ENCODE peak calls at places on chromosomes 4 and X, in seven cellular contexts. N is astrocyte, U is testis, D is fibroblast of lung, H is left lung, P is IMR-90, B is spleen. K is an unnamed sample. For H3K27me3, the result is how much of the 10 kb centered on the place peaks cover.

GRCh38 chr4:15756361-15756861 is 21.7 kb upstream of the CD38 start:
- DNase-seq in N (peak), U (no peak), D (peak), H (no peak), P (peak), B (no peak), K (no peak)

GRCh38 chr4:1305261-1305711 is 15.6 kb downstream of the MAEA start:
- DNase-seq in N (no peak), U (no peak), D (no peak), H (peak), P (no peak), B (peak), K (peak)

GRCh38 chr4:115249808-115250207 is 136.4 kb upstream of the NDST4 start:
- DNase-seq in N (peak), U (no peak), D (no peak), H (no peak), P (no peak), B (no peak), K (no peak)

GRCh38 chrX:72367524-72367923 is 61.8 kb upstream of the CITED1 start:
- DNase-seq in N (no peak), U (no peak), D (no peak), H (no peak), P (no peak), B (no peak), K (no peak)

GRCh38 chr4:55347610-55348228 is 1.7 kb downstream of the SRD5A3 start:
- DNase-seq in N (no peak), U (no peak), D (no peak), H (no peak), P (no peak), B (no peak), K (no peak)

GRCh38 chr4:11598591-11598990 is 169.9 kb upstream of the HS3ST1 start:
- DNase-seq in N (no peak), U (no peak), D (no peak), H (no peak), P (no peak), B (no peak), K (no peak)

GRCh38 chr4:137735561-137736104 is 203.3 kb upstream of the PCDH18 start:
- DNase-seq in N (no peak), U (no peak), D (no peak), H (no peak), P (no peak), B (no peak), K (peak)

GRCh38 chrX:151370906-151371305 is 26.1 kb upstream of the VMA21 start:
- DNase-seq in N (no peak), U (no peak), D (no peak), H (no peak), P (no peak), B (no peak), K (no peak)

GRCh38 chrX:45200741-45201234 is at the start of gene DIPK2B:
- DNase-seq in N (no peak), U (no peak), D (no peak), H (peak), P (no peak), B (no peak), K (peak)

DNA sequence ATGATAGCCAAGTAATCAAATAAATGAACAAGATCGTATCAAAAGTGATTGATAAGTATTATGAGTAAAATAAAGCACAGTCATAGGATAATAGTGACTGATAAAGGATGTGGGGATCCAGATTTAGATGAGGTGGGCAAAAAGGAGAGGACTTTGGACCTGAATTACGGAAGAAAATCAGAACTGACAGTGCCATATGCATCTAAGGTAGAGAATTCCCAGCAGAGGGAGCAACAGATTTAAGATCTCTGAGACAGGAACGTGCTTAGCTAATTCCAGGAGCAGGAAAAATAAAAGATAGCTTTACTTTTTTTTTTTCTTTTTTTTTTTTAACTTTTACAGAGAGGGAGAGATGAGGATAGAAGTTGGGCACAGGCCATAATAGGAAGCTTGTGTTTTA is 189.9 kb downstream of the NWD2 start:
- DNase-seq in N (no peak), U (no peak), D (peak), H (no peak), P (peak), B (no peak), K (no peak)
- TF ChIP-seq CTCF in N (no peak), U (no peak), D (no peak), H (no peak), P (peak), B (no peak), K (no peak)

GRCh38 chrX:33252306-33252825 is 41.0 kb upstream of the DMD start:
- DNase-seq in N (no peak), U (no peak), D (peak), H (no peak), P (peak), B (no peak), K (no peak)
- H3K27me3 ChIP-seq in N (under half), U (under half), D (under half), H (under half), P (under half), B (under half), K (under half)

GRCh38 chrX:130261494-130261893 is 7.2 kb downstream of the ZNF280C start:
- DNase-seq in N (no peak), U (no peak), D (no peak), H (no peak), P (no peak), B (no peak), K (no peak)
- H3K27ac ChIP-seq in N (no peak), U (no peak), D (no peak), H (no peak), P (no peak), B (no peak), K (peak)

GRCh38 chr4:153060191-153060590 is 124.1 kb downstream of the FHDC1 start:
- DNase-seq in N (no peak), U (no peak), D (no peak), H (no peak), P (no peak), B (no peak), K (no peak)

GRCh38 chr4:153064571-153064970 is 128.4 kb downstream of the FHDC1 start:
- DNase-seq in N (no peak), U (no peak), D (no peak), H (no peak), P (no peak), B (no peak), K (no peak)

GRCh38 chr4:153061971-153062370 is 125.8 kb downstream of the FHDC1 start:
- DNase-seq in N (no peak), U (no peak), D (no peak), H (no peak), P (no peak), B (no peak), K (no peak)

GRCh38 chr4:153063490-153063889 is 127.4 kb downstream of the FHDC1 start:
- DNase-seq in N (no peak), U (no peak), D (no peak), H (no peak), P (no peak), B (no peak), K (no peak)

GRCh38 chr4:153062652-153063168 is 126.6 kb downstream of the FHDC1 start:
- DNase-seq in N (no peak), U (no peak), D (no peak), H (no peak), P (no peak), B (no peak), K (no peak)
- TF ChIP-seq CTCF in N (no peak), U (no peak), D (no peak), H (no peak), P (no peak), B (no peak), K (no peak)

GRCh38 chr4:4838602-4839470 is 20.6 kb upstream of the MSX1 start:
- DNase-seq in N (peak), U (no peak), D (no peak), H (peak), P (no peak), B (peak), K (peak)
- H3K27me3 ChIP-seq in N (under half), U (under half), D (under half), H (under half), P (under half), B (under half), K (under half)

GRCh38 chrX:69107747-69108410 is 57.4 kb downstream of the PJA1 start:
- DNase-seq in N (no peak), U (no peak), D (no peak), H (no peak), P (no peak), B (no peak), K (no peak)
- H3K27ac ChIP-seq in N (no peak), U (no peak), D (no peak), H (no peak), P (no peak), B (no peak), K (no peak)

DNA sequence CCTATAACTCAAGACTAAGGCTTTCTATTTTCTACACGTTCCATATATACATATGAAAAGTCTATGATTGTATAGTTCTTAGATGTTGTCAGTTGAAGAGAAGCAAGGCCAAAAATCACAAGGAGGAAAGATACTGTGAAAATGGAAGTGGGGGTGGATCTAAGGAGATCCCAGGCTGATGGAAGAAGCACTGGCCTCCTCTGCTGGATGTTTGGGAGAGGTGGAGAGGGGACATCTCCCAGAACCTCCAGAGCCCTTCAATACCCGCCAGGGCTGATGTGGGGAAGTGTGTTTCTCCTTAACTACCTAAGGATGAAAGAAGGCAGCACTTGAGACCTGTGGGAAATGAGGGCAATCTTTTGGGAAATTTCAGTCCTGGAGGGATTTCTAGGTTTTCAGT is 67.4 kb downstream of the RASGEF1B start:
- DNase-seq in N (no peak), U (no peak), D (peak), H (no peak), P (peak), B (no peak), K (no peak)
- TF ChIP-seq CTCF in N (no peak), U (no peak), D (peak), H (no peak), P (peak), B (no peak), K (no peak)

DNA sequence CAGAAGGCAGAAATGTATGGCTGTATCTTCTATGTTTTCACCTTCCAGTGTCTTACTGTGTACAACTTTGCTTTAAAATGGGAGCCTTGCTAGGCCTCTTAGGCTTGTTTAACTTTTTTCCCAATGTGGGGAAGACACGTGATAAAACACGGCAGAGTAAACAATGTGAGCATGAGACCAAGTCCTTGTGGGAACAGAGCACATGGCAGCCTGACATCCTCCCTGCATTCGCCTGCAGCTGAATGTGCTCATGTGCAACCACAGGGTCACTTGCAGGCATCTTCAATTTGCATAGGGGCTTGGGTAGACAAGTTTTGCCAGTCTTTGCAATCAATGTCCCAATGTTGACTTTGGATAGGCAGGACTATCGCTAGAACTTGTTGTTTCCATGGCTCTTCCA is 91.8 kb downstream of the CCNG2 start:
- DNase-seq in N (no peak), U (no peak), D (no peak), H (no peak), P (no peak), B (no peak), K (no peak)
- H3K27me3 ChIP-seq in N (under half), U (under half), D (under half), H (under half), P (under half), B (under half), K (under half)

DNA sequence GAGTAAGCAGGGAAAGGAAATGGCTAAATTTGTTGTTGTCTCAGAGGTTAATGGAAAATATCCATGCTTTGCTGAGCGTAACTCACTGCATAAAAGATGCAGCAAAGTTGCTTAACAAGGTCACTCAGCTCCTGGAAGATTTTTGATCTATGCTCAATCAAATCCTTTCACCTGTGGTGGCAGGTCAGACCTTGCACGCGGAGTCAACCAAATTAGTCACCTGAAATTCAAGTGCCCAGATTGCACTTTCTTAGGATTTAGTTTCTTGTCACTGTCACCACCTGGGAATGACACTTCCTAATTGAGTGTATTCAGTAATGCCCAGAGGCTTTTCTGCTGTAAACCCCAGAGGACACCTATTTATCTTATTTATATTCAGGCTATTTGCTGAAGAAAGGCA is 215.9 kb upstream of the SMIM31 start:
- DNase-seq in N (no peak), U (no peak), D (no peak), H (no peak), P (no peak), B (no peak), K (no peak)
- H3K27ac ChIP-seq in N (no peak), U (no peak), D (no peak), H (no peak), P (no peak), B (no peak), K (no peak)